ENCODE peak calls at places on chromosome 13, in nine cellular contexts. C, I, Q, D, R, G, O, S and J are unnamed samples.

GRCh38 chr13:114124921-114125320 is 7.5 kb downstream of the RASA3 start:
- DNase-seq in C (peak; percentile 68), I (no peak), Q (no peak), D (peak; percentile 72), R (no peak), G (no peak), O (peak; percentile 42), S (no peak), J (peak; percentile 88)

GRCh38 chr13:66171821-66172220 is 1058.3 kb downstream of the PCDH9 start:
- DNase-seq in C (no peak), I (no peak), Q (no peak), D (no peak), R (no peak), G (no peak), O (no peak), S (no peak), J (no peak)

GRCh38 chr13:18960637-18961227 is 220.9 kb downstream of the TUBA3C start:
- DNase-seq in C (no peak), I (no peak), Q (no peak), D (no peak), R (no peak), G (no peak), O (no peak), S (no peak), J (no peak)

GRCh38 chr13:110266431-110266809 is 40.5 kb downstream of the COL4A1 start:
- DNase-seq in C (no peak), I (no peak), Q (no peak), D (no peak), R (no peak), G (no peak), O (no peak), S (no peak), J (no peak)

GRCh38 chr13:30607908-30608307 is 9.8 kb upstream of the USPL1 start:
- DNase-seq in C (no peak), I (peak; percentile 57), Q (peak; percentile 26), D (peak; percentile 31), R (no peak), G (no peak), O (no peak), S (no peak), J (no peak)

GRCh38 chr13:25699056-25699455 is 327.3 kb downstream of the ATP8A2 start:
- DNase-seq in C (peak; percentile 1), I (no peak), Q (no peak), D (no peak), R (no peak), G (no peak), O (no peak), S (no peak), J (no peak)

GRCh38 chr13:85093808-85094207 is 705.4 kb downstream of the SLITRK6 start:
- DNase-seq in C (peak; percentile 64), I (no peak), Q (no peak), D (no peak), R (peak; percentile 79), G (no peak), O (peak; percentile 31), S (no peak), J (peak; percentile 5)

GRCh38 chr13:35990196-35990595 is 141.0 kb downstream of the DCLK1 start:
- DNase-seq in C (no peak), I (no peak), Q (no peak), D (no peak), R (no peak), G (no peak), O (no peak), S (peak; percentile 13), J (no peak)

GRCh38 chr13:62293081-62293480 is 877.4 kb upstream of the PCDH20 start:
- DNase-seq in C (no peak), I (no peak), Q (no peak), D (no peak), R (no peak), G (no peak), O (peak; percentile 0), S (no peak), J (peak; percentile 3)

GRCh38 chr13:59829690-59830089 is 334.0 kb downstream of the DIAPH3 start:
- DNase-seq in C (no peak), I (no peak), Q (no peak), D (no peak), R (no peak), G (no peak), O (no peak), S (no peak), J (no peak)

GRCh38 chr13:44876782-44877324 is 112.4 kb downstream of the NUFIP1 start:
- DNase-seq in C (no peak), I (no peak), Q (peak; percentile 14), D (no peak), R (no peak), G (no peak), O (no peak), S (peak; percentile 47), J (no peak)

GRCh38 chr13:106129273-106129672 is 406.2 kb downstream of the EFNB2 start:
- DNase-seq in C (no peak), I (no peak), Q (no peak), D (no peak), R (no peak), G (no peak), O (no peak), S (no peak), J (no peak)

GRCh38 chr13:93927431-93927830 is 552.1 kb downstream of the DCT start:
- DNase-seq in C (no peak), I (no peak), Q (no peak), D (no peak), R (no peak), G (no peak), O (peak; percentile 26), S (no peak), J (no peak)

GRCh38 chr13:20702945-20703784 is at the start of gene IL17D:
- DNase-seq in C (no peak), I (peak; percentile 43), Q (peak; percentile 19), D (no peak), R (no peak), G (no peak), O (no peak), S (peak; percentile 59), J (no peak)

GRCh38 chr13:61700663-61701062 is 285.0 kb upstream of the PCDH20 start:
- DNase-seq in C (no peak), I (no peak), Q (no peak), D (no peak), R (no peak), G (no peak), O (no peak), S (no peak), J (no peak)

GRCh38 chr13:21016487-21016886 is 44.9 kb downstream of the LATS2 start:
- DNase-seq in C (no peak), I (no peak), Q (no peak), D (no peak), R (no peak), G (no peak), O (no peak), S (no peak), J (peak; percentile 48)

GRCh38 chr13:113748101-113748861 is 10.7 kb upstream of the TMEM255B start:
- DNase-seq in C (no peak), I (no peak), Q (no peak), D (no peak), R (no peak), G (no peak), O (no peak), S (no peak), J (no peak)

GRCh38 chr13:34657716-34658115 is 284.4 kb upstream of the NBEA start:
- DNase-seq in C (peak; percentile 33), I (no peak), Q (no peak), D (no peak), R (no peak), G (no peak), O (no peak), S (no peak), J (peak; percentile 25)

GRCh38 chr13:102580552-102581169 is 16.1 kb upstream of the TPP2 start:
- DNase-seq in C (peak; percentile 52), I (no peak), Q (no peak), D (no peak), R (no peak), G (peak; percentile 75), O (peak; percentile 83), S (peak; percentile 73), J (peak; percentile 73)

GRCh38 chr13:26950546-26950945 is 190.0 kb upstream of the GPR12 start:
- DNase-seq in C (no peak), I (peak; percentile 55), Q (no peak), D (no peak), R (no peak), G (no peak), O (no peak), S (no peak), J (no peak)

GRCh38 chr13:64639206-64639605 is 2590.9 kb downstream of the PCDH9 start:
- DNase-seq in C (no peak), I (no peak), Q (no peak), D (no peak), R (no peak), G (no peak), O (no peak), S (no peak), J (peak; percentile 58)

GRCh38 chr13:112249644-112250610 is 126.2 kb upstream of the SPACA7 start:
- DNase-seq in C (no peak), I (no peak), Q (no peak), D (no peak), R (no peak), G (no peak), O (no peak), S (peak; percentile 59), J (no peak)

GRCh38 chr13:113953561-113953960 is 20.3 kb downstream of the C13orf46 start:
- DNase-seq in C (no peak), I (no peak), Q (no peak), D (no peak), R (no peak), G (no peak), O (no peak), S (no peak), J (no peak)

GRCh38 chr13:96112936-96113335 is 23.0 kb downstream of the HS6ST3 start:
- DNase-seq in C (no peak), I (no peak), Q (no peak), D (no peak), R (no peak), G (no peak), O (no peak), S (no peak), J (no peak)